ENCODE peak calls at places on chromosomes 2 and 18, in six cellular contexts. Y is brain microvascular endothelial cell, Q is breast epithelium, I is HS-5, F is esophagus muscularis mucosa, H is H9. J is an unnamed sample.

GRCh38 chr2:48173141-48173540 is 266.8 kb upstream of the FBXO11 start:
- DNase-seq in F (no peak), I (no peak), Y (no peak), H (no peak), Q (no peak), J (no peak)

GRCh38 chr2:241772063-241772499 is 4.5 kb upstream of the GAL3ST2 start:
- DNase-seq in Q (no peak), Y (no peak), F (no peak), I (no peak), H (peak; percentile 13), J (peak; percentile 42)

GRCh38 chr18:76412010-76412817 is 82.8 kb downstream of the ZNF516 start:
- DNase-seq in Q (no peak), Y (peak; percentile 12), F (no peak), H (peak; percentile 27), I (no peak), J (no peak)

GRCh38 chr2:120237491-120237902 is 14.3 kb upstream of the TMEM185B start:
- DNase-seq in Q (peak; percentile 7), F (no peak), H (peak; percentile 29), I (peak; percentile 64), Y (peak; percentile 70), J (no peak)

GRCh38 chr2:233801357-233802131 is 23.4 kb downstream of the MROH2A start:
- DNase-seq in F (peak; percentile 55), Q (no peak), Y (no peak), H (no peak), I (no peak), J (peak; percentile 3)

GRCh38 chr2:170255137-170255536 is 77.2 kb downstream of the MYO3B start:
- DNase-seq in Q (no peak), F (no peak), I (no peak), H (no peak), Y (no peak), J (no peak)

GRCh38 chr18:49207373-49207772 is 253.1 kb downstream of the DYM start:
- DNase-seq in F (no peak), H (no peak), I (peak; percentile 31), Q (no peak), Y (peak; percentile 40), J (no peak)

GRCh38 chr2:22494156-22494555 is 890.8 kb upstream of the KLHL29 start:
- DNase-seq in Y (no peak), H (no peak), F (no peak), Q (no peak), I (no peak), J (no peak)

GRCh38 chr2:6960659-6961058 is 43.4 kb downstream of the RNF144A start:
- DNase-seq in Y (no peak), Q (no peak), H (no peak), I (no peak), F (peak; percentile 88), J (no peak)

GRCh38 chr2:176826356-176826755 is 386.2 kb upstream of the HNRNPA3 start:
- DNase-seq in I (no peak), H (no peak), F (no peak), Q (no peak), Y (no peak), J (no peak)

GRCh38 chr2:42063383-42064171 is 15.8 kb downstream of the PKDCC start:
- DNase-seq in H (no peak), I (no peak), F (no peak), Q (no peak), Y (peak; percentile 39), J (peak; percentile 64)

GRCh38 chr18:51527826-51528225 is 330.3 kb upstream of the MEX3C start:
- DNase-seq in Q (no peak), Y (no peak), I (no peak), H (no peak), F (no peak), J (no peak)

GRCh38 chr2:3588084-3588483 is 6.8 kb upstream of the COLEC11 start:
- DNase-seq in Y (no peak), I (no peak), F (no peak), H (no peak), Q (no peak), J (no peak)

GRCh38 chr18:55485666-55486065 is 102.3 kb downstream of the TCF4 start:
- DNase-seq in Y (peak; percentile 70), F (no peak), I (no peak), Q (no peak), H (no peak), J (no peak)

GRCh38 chr2:121881038-121881437 is 125.6 kb downstream of the TSN start:
- DNase-seq in F (no peak), Q (no peak), I (no peak), Y (no peak), H (no peak), J (no peak)

GRCh38 chr2:201158111-201158929 is 24.6 kb upstream of the CASP10 start:
- DNase-seq in F (no peak), I (peak; percentile 61), H (peak; percentile 72), Y (peak; percentile 78), Q (no peak), J (peak; percentile 76)

GRCh38 chr2:238389985-238390682 is 36.6 kb upstream of the ASB1 start:
- DNase-seq in H (no peak), Y (no peak), I (no peak), Q (no peak), F (no peak), J (no peak)

GRCh38 chr2:200966770-200967169 is 3.3 kb upstream of the ORC2 start:
- DNase-seq in Q (no peak), F (no peak), H (no peak), I (peak; percentile 81), Y (peak; percentile 88), J (no peak)

GRCh38 chr2:212037062-212037461 is 501.5 kb downstream of the ERBB4 start:
- DNase-seq in Y (no peak), H (no peak), Q (no peak), I (no peak), F (no peak), J (no peak)

GRCh38 chr18:10293966-10294365 is 160.5 kb upstream of the APCDD1 start:
- DNase-seq in H (no peak), Y (no peak), Q (no peak), F (no peak), I (no peak), J (no peak)

GRCh38 chr2:15594291-15595256 is 2.9 kb downstream of the DDX1 start:
- DNase-seq in Y (no peak), I (no peak), Q (no peak), F (no peak), H (no peak), J (no peak)

GRCh38 chr2:222313816-222314215 is 15.0 kb upstream of the PAX3 start:
- DNase-seq in Q (no peak), I (no peak), F (no peak), Y (no peak), H (no peak), J (no peak)

GRCh38 chr2:217937446-217937845 is 65.3 kb downstream of the TNS1 start:
- DNase-seq in F (no peak), Y (no peak), H (no peak), Q (no peak), I (no peak), J (peak; percentile 49)

J was measured in WERI-Rb-1.